ENCODE peak calls at places on chromosomes 16 and 17, in eight cellular contexts. One of them, this sample, is unnamed.

GRCh38 chr17:39996789-39997188 is 16.2 kb downstream of the PSMD3 start:
- DNase-seq in HT1080: no peak
- DNase-seq in tibial nerve: no peak
- DNase-seq in stimulated activated naive CD4-positive, alpha-beta T cell: no peak
- DNase-seq in Caco-2: no peak
- DNase-seq in HFFc6: no peak
- DNase-seq in HTR-8/SVneo: no peak
- DNase-seq in HCEC 1CT: no peak
- DNase-seq in this sample: no peak

GRCh38 chr16:16992986-16993783 is 477.6 kb downstream of the XYLT1 start:
- DNase-seq in HT1080: peak
- DNase-seq in tibial nerve: no peak
- DNase-seq in stimulated activated naive CD4-positive, alpha-beta T cell: no peak
- DNase-seq in Caco-2: no peak
- DNase-seq in HFFc6: no peak
- DNase-seq in HTR-8/SVneo: no peak
- DNase-seq in HCEC 1CT: no peak
- DNase-seq in this sample: no peak

GRCh38 chr17:79396696-79397095 is 214.2 kb downstream of the RBFOX3 start:
- DNase-seq in HT1080: no peak
- DNase-seq in tibial nerve: no peak
- DNase-seq in stimulated activated naive CD4-positive, alpha-beta T cell: no peak
- DNase-seq in Caco-2: no peak
- DNase-seq in HFFc6: no peak
- DNase-seq in HTR-8/SVneo: no peak
- DNase-seq in HCEC 1CT: no peak
- DNase-seq in this sample: no peak

GRCh38 chr17:44581868-44582267 is 24.6 kb downstream of the FZD2 start:
- DNase-seq in HT1080: no peak
- DNase-seq in tibial nerve: no peak
- DNase-seq in stimulated activated naive CD4-positive, alpha-beta T cell: no peak
- DNase-seq in Caco-2: no peak
- DNase-seq in HFFc6: no peak
- DNase-seq in HTR-8/SVneo: no peak
- DNase-seq in HCEC 1CT: no peak
- DNase-seq in this sample: no peak

GRCh38 chr17:4635823-4636375 is 5.6 kb downstream of the ALOX15 start:
- DNase-seq in HT1080: no peak
- DNase-seq in tibial nerve: no peak
- DNase-seq in stimulated activated naive CD4-positive, alpha-beta T cell: no peak
- DNase-seq in Caco-2: no peak
- DNase-seq in HFFc6: no peak
- DNase-seq in HTR-8/SVneo: no peak
- DNase-seq in HCEC 1CT: no peak
- DNase-seq in this sample: no peak

GRCh38 chr17:27384261-27384701 is 72.0 kb upstream of the KSR1 start:
- DNase-seq in HT1080: peak
- DNase-seq in tibial nerve: no peak
- DNase-seq in stimulated activated naive CD4-positive, alpha-beta T cell: no peak
- DNase-seq in Caco-2: no peak
- DNase-seq in HFFc6: peak
- DNase-seq in HTR-8/SVneo: peak
- DNase-seq in HCEC 1CT: peak
- DNase-seq in this sample: no peak

GRCh38 chr16:1311738-1312458 is 2.5 kb downstream of the UBE2I start:
- DNase-seq in HT1080: no peak
- DNase-seq in tibial nerve: no peak
- DNase-seq in stimulated activated naive CD4-positive, alpha-beta T cell: no peak
- DNase-seq in Caco-2: no peak
- DNase-seq in HFFc6: no peak
- DNase-seq in HTR-8/SVneo: no peak
- DNase-seq in HCEC 1CT: no peak
- DNase-seq in this sample: no peak

GRCh38 chr17:73657473-73658116 is 13.3 kb upstream of the SDK2 start:
- DNase-seq in HT1080: peak
- DNase-seq in tibial nerve: no peak
- DNase-seq in stimulated activated naive CD4-positive, alpha-beta T cell: no peak
- DNase-seq in Caco-2: peak
- DNase-seq in HFFc6: no peak
- DNase-seq in HTR-8/SVneo: no peak
- DNase-seq in HCEC 1CT: no peak
- DNase-seq in this sample: peak

GRCh38 chr17:48770954-48771353 is 42.4 kb upstream of the HOXB13 start:
- DNase-seq in HT1080: no peak
- DNase-seq in tibial nerve: no peak
- DNase-seq in stimulated activated naive CD4-positive, alpha-beta T cell: no peak
- DNase-seq in Caco-2: no peak
- DNase-seq in HFFc6: no peak
- DNase-seq in HTR-8/SVneo: no peak
- DNase-seq in HCEC 1CT: no peak
- DNase-seq in this sample: no peak

GRCh38 chr16:70253291-70254094 is 1.8 kb upstream of the EXOSC6 start:
- DNase-seq in HT1080: no peak
- DNase-seq in tibial nerve: no peak
- DNase-seq in stimulated activated naive CD4-positive, alpha-beta T cell: no peak
- DNase-seq in Caco-2: peak
- DNase-seq in HFFc6: peak
- DNase-seq in HTR-8/SVneo: peak
- DNase-seq in HCEC 1CT: peak
- DNase-seq in this sample: peak

GRCh38 chr17:77608431-77608830 is 350.1 kb upstream of the TNRC6C start:
- DNase-seq in HT1080: no peak
- DNase-seq in tibial nerve: no peak
- DNase-seq in stimulated activated naive CD4-positive, alpha-beta T cell: no peak
- DNase-seq in Caco-2: no peak
- DNase-seq in HFFc6: no peak
- DNase-seq in HTR-8/SVneo: no peak
- DNase-seq in HCEC 1CT: no peak
- DNase-seq in this sample: no peak

GRCh38 chr16:67177743-67178699 is 5.7 kb downstream of the MATCAP1 start:
- DNase-seq in HT1080: no peak
- DNase-seq in tibial nerve: no peak
- DNase-seq in stimulated activated naive CD4-positive, alpha-beta T cell: peak
- DNase-seq in Caco-2: peak
- DNase-seq in HFFc6: no peak
- DNase-seq in HTR-8/SVneo: no peak
- DNase-seq in HCEC 1CT: no peak
- DNase-seq in this sample: peak

GRCh38 chr17:2222901-2223616 is 80.5 kb downstream of the SMG6 start:
- DNase-seq in HT1080: no peak
- DNase-seq in tibial nerve: peak
- DNase-seq in stimulated activated naive CD4-positive, alpha-beta T cell: no peak
- DNase-seq in Caco-2: no peak
- DNase-seq in HFFc6: peak
- DNase-seq in HTR-8/SVneo: no peak
- DNase-seq in HCEC 1CT: no peak
- DNase-seq in this sample: no peak

GRCh38 chr17:42774066-42774750 is 959 bp downstream of the VPS25 start:
- DNase-seq in HT1080: peak
- DNase-seq in tibial nerve: no peak
- DNase-seq in stimulated activated naive CD4-positive, alpha-beta T cell: no peak
- DNase-seq in Caco-2: no peak
- DNase-seq in HFFc6: peak
- DNase-seq in HTR-8/SVneo: no peak
- DNase-seq in HCEC 1CT: peak
- DNase-seq in this sample: peak

GRCh38 chr16:1983544-1984346 is at the start of gene GFER:
- DNase-seq in HT1080: peak
- DNase-seq in tibial nerve: peak
- DNase-seq in stimulated activated naive CD4-positive, alpha-beta T cell: peak
- DNase-seq in Caco-2: peak
- DNase-seq in HFFc6: peak
- DNase-seq in HTR-8/SVneo: peak
- DNase-seq in HCEC 1CT: peak
- DNase-seq in this sample: peak

GRCh38 chr16:278863-279366 is 1.5 kb upstream of the ARHGDIG start:
- DNase-seq in HT1080: peak
- DNase-seq in tibial nerve: no peak
- DNase-seq in stimulated activated naive CD4-positive, alpha-beta T cell: no peak
- DNase-seq in Caco-2: no peak
- DNase-seq in HFFc6: peak
- DNase-seq in HTR-8/SVneo: peak
- DNase-seq in HCEC 1CT: no peak
- DNase-seq in this sample: peak

GRCh38 chr17:80864751-80865150 is 126.9 kb upstream of the CHMP6 start:
- DNase-seq in HT1080: no peak
- DNase-seq in tibial nerve: no peak
- DNase-seq in stimulated activated naive CD4-positive, alpha-beta T cell: no peak
- DNase-seq in Caco-2: no peak
- DNase-seq in HFFc6: no peak
- DNase-seq in HTR-8/SVneo: no peak
- DNase-seq in HCEC 1CT: no peak
- DNase-seq in this sample: no peak

GRCh38 chr17:63573634-63574033 is 23.4 kb downstream of the DCAF7 start:
- DNase-seq in HT1080: no peak
- DNase-seq in tibial nerve: no peak
- DNase-seq in stimulated activated naive CD4-positive, alpha-beta T cell: no peak
- DNase-seq in Caco-2: no peak
- DNase-seq in HFFc6: no peak
- DNase-seq in HTR-8/SVneo: no peak
- DNase-seq in HCEC 1CT: peak
- DNase-seq in this sample: peak

This sample was measured in HepG2.